ENCODE peak calls at places on chromosomes 3 and 15, in five cellular contexts. One of them, this sample, is unnamed.
A peak's percentile ranks its signal among the peaks of the same experiment; 100 is the strongest.

GRCh38 chr3:127767126-127767525 is 55.2 kb downstream of the MGLL start:
- DNase-seq in midbrain: no peak
- DNase-seq in sciatic nerve: no peak
- DNase-seq in NCI-H69: no peak
- DNase-seq in renal cortical epithelial cell: peak; percentile 41
- DNase-seq in this sample: no peak

GRCh38 chr3:100993309-100993708 is at the start of gene ABI3BP:
- DNase-seq in midbrain: no peak
- DNase-seq in sciatic nerve: peak; percentile 82
- DNase-seq in NCI-H69: peak; percentile 10
- DNase-seq in renal cortical epithelial cell: peak; percentile 84
- DNase-seq in this sample: peak; percentile 46

GRCh38 chr15:100975043-100975442 is 55.9 kb downstream of the LRRK1 start:
- DNase-seq in midbrain: no peak
- DNase-seq in sciatic nerve: no peak
- DNase-seq in NCI-H69: no peak
- DNase-seq in renal cortical epithelial cell: no peak
- DNase-seq in this sample: no peak

GRCh38 chr3:182735672-182736071 is 57.6 kb upstream of the ATP11B start:
- DNase-seq in midbrain: no peak
- DNase-seq in sciatic nerve: no peak
- DNase-seq in NCI-H69: no peak
- DNase-seq in renal cortical epithelial cell: no peak
- DNase-seq in this sample: no peak

GRCh38 chr3:186828340-186828739 is 14.2 kb upstream of the ADIPOQ start:
- DNase-seq in midbrain: no peak
- DNase-seq in sciatic nerve: no peak
- DNase-seq in NCI-H69: peak; percentile 21
- DNase-seq in renal cortical epithelial cell: no peak
- DNase-seq in this sample: no peak

GRCh38 chr3:105868450-105868744 is 415 bp downstream of the CBLB start:
- DNase-seq in midbrain: peak; percentile 64
- DNase-seq in sciatic nerve: peak; percentile 79
- DNase-seq in NCI-H69: peak; percentile 67
- DNase-seq in renal cortical epithelial cell: no peak
- DNase-seq in this sample: peak; percentile 90

GRCh38 chr15:80977627-80978036 is 12.0 kb downstream of the MESD start:
- DNase-seq in midbrain: peak; percentile 67
- DNase-seq in sciatic nerve: peak; percentile 83
- DNase-seq in NCI-H69: peak; percentile 80
- DNase-seq in renal cortical epithelial cell: no peak
- DNase-seq in this sample: peak; percentile 66

GRCh38 chr3:11956781-11957180 is 47.4 kb upstream of the SYN2 start:
- DNase-seq in midbrain: no peak
- DNase-seq in sciatic nerve: no peak
- DNase-seq in NCI-H69: no peak
- DNase-seq in renal cortical epithelial cell: no peak
- DNase-seq in this sample: peak; percentile 5

GRCh38 chr3:53318522-53318921 is 28.8 kb downstream of the DCP1A start:
- DNase-seq in midbrain: no peak
- DNase-seq in sciatic nerve: no peak
- DNase-seq in NCI-H69: no peak
- DNase-seq in renal cortical epithelial cell: peak; percentile 71
- DNase-seq in this sample: no peak

GRCh38 chr3:122689587-122689986 is 8.9 kb downstream of the PARP14 start:
- DNase-seq in midbrain: no peak
- DNase-seq in sciatic nerve: no peak
- DNase-seq in NCI-H69: no peak
- DNase-seq in renal cortical epithelial cell: peak; percentile 87
- DNase-seq in this sample: no peak

GRCh38 chr3:42501681-42502428 is 588 bp upstream of the VIPR1 start:
- DNase-seq in midbrain: peak; percentile 48
- DNase-seq in sciatic nerve: peak; percentile 67
- DNase-seq in NCI-H69: peak; percentile 84
- DNase-seq in renal cortical epithelial cell: no peak
- DNase-seq in this sample: peak; percentile 67

GRCh38 chr3:24490151-24490550 is 4.5 kb downstream of the THRB start:
- DNase-seq in midbrain: no peak
- DNase-seq in sciatic nerve: no peak
- DNase-seq in NCI-H69: peak; percentile 15
- DNase-seq in renal cortical epithelial cell: peak; percentile 71
- DNase-seq in this sample: no peak

GRCh38 chr15:72785452-72786243 is 2.1 kb upstream of the ADPGK start:
- DNase-seq in midbrain: peak; percentile 62
- DNase-seq in sciatic nerve: no peak
- DNase-seq in NCI-H69: no peak
- DNase-seq in renal cortical epithelial cell: no peak
- DNase-seq in this sample: no peak

GRCh38 chr3:46639221-46639620 is 26.9 kb downstream of the FAM240A start:
- DNase-seq in midbrain: no peak
- DNase-seq in sciatic nerve: no peak
- DNase-seq in NCI-H69: no peak
- DNase-seq in renal cortical epithelial cell: no peak
- DNase-seq in this sample: no peak

GRCh38 chr3:71478568-71478967 is 105.0 kb downstream of the FOXP1 start:
- DNase-seq in midbrain: no peak
- DNase-seq in sciatic nerve: no peak
- DNase-seq in NCI-H69: no peak
- DNase-seq in renal cortical epithelial cell: peak; percentile 30
- DNase-seq in this sample: no peak

This sample was measured in left kidney.